ENCODE peak calls at places on chromosomes 16 and 17, in five cellular contexts. One of them, this sample, is unnamed.

GRCh38 chr17:79812969-79813825 is 16.3 kb upstream of the CBX8 start:
- DNase-seq in OCI-LY7: peak; percentile 38
- DNase-seq in IMR-90: no peak
- DNase-seq in AG04450: no peak
- DNase-seq in colonic mucosa: no peak
- DNase-seq in this sample: no peak

GRCh38 chr16:11621920-11622651 is 35.4 kb upstream of the LITAF start:
- DNase-seq in IMR-90: no peak
- DNase-seq in OCI-LY7: peak; percentile 87
- DNase-seq in AG04450: no peak
- DNase-seq in colonic mucosa: no peak
- DNase-seq in this sample: peak; percentile 40

GRCh38 chr16:15835136-15835878 is 21.5 kb downstream of the MYH11 start:
- DNase-seq in IMR-90: no peak
- DNase-seq in colonic mucosa: no peak
- DNase-seq in AG04450: no peak
- DNase-seq in OCI-LY7: peak; percentile 27
- DNase-seq in this sample: no peak

GRCh38 chr17:70929226-70929625 is 759.9 kb downstream of the KCNJ2 start:
- DNase-seq in colonic mucosa: no peak
- DNase-seq in OCI-LY7: no peak
- DNase-seq in IMR-90: peak; percentile 16
- DNase-seq in AG04450: no peak
- DNase-seq in this sample: no peak

GRCh38 chr16:916400-916799 is 54.4 kb downstream of the LMF1 start:
- DNase-seq in IMR-90: no peak
- DNase-seq in colonic mucosa: no peak
- DNase-seq in OCI-LY7: no peak
- DNase-seq in AG04450: no peak
- DNase-seq in this sample: no peak

GRCh38 chr16:72247821-72248253 is 75.9 kb upstream of the PMFBP1 start:
- DNase-seq in IMR-90: peak; percentile 29
- DNase-seq in AG04450: no peak
- DNase-seq in colonic mucosa: no peak
- DNase-seq in OCI-LY7: no peak
- DNase-seq in this sample: no peak

GRCh38 chr17:7557825-7558543 is 566 bp upstream of the TNFSF13 start:
- DNase-seq in IMR-90: peak; percentile 49
- DNase-seq in OCI-LY7: peak; percentile 33
- DNase-seq in colonic mucosa: peak; percentile 94
- DNase-seq in AG04450: no peak
- DNase-seq in this sample: peak; percentile 72

GRCh38 chr16:49100366-49100765 is 181.3 kb downstream of the CBLN1 start:
- DNase-seq in OCI-LY7: no peak
- DNase-seq in AG04450: no peak
- DNase-seq in colonic mucosa: no peak
- DNase-seq in IMR-90: no peak
- DNase-seq in this sample: no peak

GRCh38 chr16:86512301-86512859 is 2.1 kb downstream of the FOXF1 start:
- DNase-seq in colonic mucosa: no peak
- DNase-seq in AG04450: no peak
- DNase-seq in OCI-LY7: no peak
- DNase-seq in IMR-90: peak; percentile 25
- DNase-seq in this sample: no peak

GRCh38 chr17:10050597-10051101 is 145.6 kb upstream of the RCVRN start:
- DNase-seq in AG04450: peak; percentile 34
- DNase-seq in IMR-90: peak; percentile 88
- DNase-seq in OCI-LY7: no peak
- DNase-seq in colonic mucosa: peak; percentile 37
- DNase-seq in this sample: peak; percentile 46

GRCh38 chr16:86089341-86089900 is 190.5 kb downstream of the IRF8 start:
- DNase-seq in OCI-LY7: no peak
- DNase-seq in IMR-90: no peak
- DNase-seq in colonic mucosa: no peak
- DNase-seq in AG04450: no peak
- DNase-seq in this sample: no peak

GRCh38 chr17:32503251-32504165 is 16.7 kb downstream of the CDK5R1 start:
- DNase-seq in IMR-90: no peak
- DNase-seq in AG04450: no peak
- DNase-seq in OCI-LY7: peak; percentile 91
- DNase-seq in colonic mucosa: no peak
- DNase-seq in this sample: peak; percentile 84

GRCh38 chr17:53792451-53792850 is 30.3 kb upstream of the KIF2B start:
- DNase-seq in colonic mucosa: no peak
- DNase-seq in IMR-90: no peak
- DNase-seq in AG04450: no peak
- DNase-seq in OCI-LY7: no peak
- DNase-seq in this sample: no peak
- TF ChIP-seq CTCF in colonic mucosa: no peak
- TF ChIP-seq CTCF in IMR-90: no peak
- TF ChIP-seq CTCF in AG04450: no peak
- TF ChIP-seq CTCF in OCI-LY7: no peak
- TF ChIP-seq CTCF in this sample: no peak

DNA sequence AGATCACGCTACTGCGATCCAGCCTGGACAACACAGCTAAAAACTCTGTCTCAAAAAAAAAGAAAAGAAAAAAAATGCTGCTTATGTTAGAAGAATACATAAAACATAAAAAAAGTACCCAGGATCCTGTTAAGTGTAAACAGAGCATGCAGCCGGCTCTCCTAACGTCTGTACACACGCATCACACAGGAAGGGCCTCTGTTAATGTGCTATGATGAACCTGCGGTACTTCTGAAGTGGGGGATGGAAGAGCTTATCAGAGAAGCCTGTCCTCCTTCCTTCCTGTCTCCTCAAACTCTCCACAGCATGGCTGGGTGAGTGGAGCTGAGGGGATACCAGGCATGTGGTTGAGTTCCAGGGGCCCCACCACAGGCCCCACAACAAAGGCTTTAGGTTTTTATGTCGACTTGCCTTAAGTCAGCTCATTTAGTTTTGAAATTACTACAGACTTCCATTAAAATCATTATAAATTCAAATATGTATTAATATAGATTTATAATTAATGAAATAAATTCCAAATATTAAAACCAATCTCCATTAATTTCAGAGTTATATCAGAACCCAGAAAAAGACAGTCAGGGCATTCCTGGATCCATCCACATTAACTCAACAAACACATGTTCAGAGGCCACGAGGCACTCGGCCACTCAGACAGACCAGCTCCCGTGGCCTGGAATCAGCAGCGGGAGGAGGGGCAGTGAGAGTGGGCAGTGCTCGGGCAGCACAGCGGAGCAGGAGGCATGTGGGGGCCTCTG is 11.7 kb downstream of the CCDC57 start:
- DNase-seq in colonic mucosa: no peak
- DNase-seq in AG04450: no peak
- DNase-seq in IMR-90: no peak
- DNase-seq in OCI-LY7: no peak
- DNase-seq in this sample: no peak
- TF ChIP-seq CTCF in colonic mucosa: no peak
- TF ChIP-seq CTCF in AG04450: no peak
- TF ChIP-seq CTCF in IMR-90: no peak
- TF ChIP-seq CTCF in OCI-LY7: no peak
- TF ChIP-seq CTCF in this sample: no peak

DNA sequence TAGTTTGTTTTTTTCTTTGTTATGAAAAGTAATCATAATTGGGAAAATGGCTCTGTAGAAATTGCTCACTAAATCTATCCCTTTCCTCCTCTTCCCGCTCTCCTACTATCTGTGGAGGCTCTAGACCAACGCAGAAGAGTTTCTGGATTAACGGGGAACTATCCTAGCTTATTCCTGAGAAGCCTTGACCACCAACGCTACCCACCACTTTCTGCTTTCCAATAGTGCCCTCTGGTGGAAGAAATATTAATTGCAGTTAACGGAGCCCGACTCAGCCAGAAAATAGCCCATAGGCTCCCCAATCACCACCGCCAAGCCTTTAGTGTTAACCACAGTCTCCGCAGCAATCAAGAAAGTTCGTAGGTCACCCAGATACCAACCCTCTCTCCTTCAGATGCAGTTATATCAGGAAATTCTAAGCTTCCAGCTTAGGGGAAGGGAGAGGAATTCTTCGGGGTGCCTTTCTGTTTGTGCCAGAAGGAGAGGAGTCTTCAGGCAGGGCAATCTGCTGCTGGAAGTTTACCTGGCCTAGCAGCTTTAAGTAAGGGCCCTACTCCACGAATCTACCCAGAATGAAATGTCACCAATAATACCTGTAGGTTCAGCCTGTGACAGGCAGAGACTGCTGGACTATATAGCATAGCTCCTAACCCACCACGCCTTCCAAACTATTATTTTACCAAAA is 23.0 kb upstream of the NSRP1 start:
- DNase-seq in AG04450: no peak
- DNase-seq in colonic mucosa: peak; percentile 40
- DNase-seq in OCI-LY7: peak; percentile 63
- DNase-seq in IMR-90: peak; percentile 58
- DNase-seq in this sample: peak; percentile 71
- TF ChIP-seq CTCF in AG04450: peak; percentile 71
- TF ChIP-seq CTCF in colonic mucosa: peak; percentile 79
- TF ChIP-seq CTCF in OCI-LY7: peak; percentile 95
- TF ChIP-seq CTCF in IMR-90: peak; percentile 89
- TF ChIP-seq CTCF in this sample: peak; percentile 65

GRCh38 chr17:27349540-27350021 is 55.7 kb downstream of the WSB1 start:
- DNase-seq in IMR-90: no peak
- DNase-seq in AG04450: no peak
- DNase-seq in OCI-LY7: no peak
- DNase-seq in colonic mucosa: peak; percentile 42
- DNase-seq in this sample: no peak

GRCh38 chr17:27353469-27354050 is 59.6 kb downstream of the WSB1 start:
- DNase-seq in OCI-LY7: peak; percentile 85
- DNase-seq in IMR-90: peak; percentile 92
- DNase-seq in colonic mucosa: peak; percentile 91
- DNase-seq in AG04450: peak; percentile 81
- DNase-seq in this sample: peak; percentile 98

GRCh38 chr17:27354051-27354490 is 60.2 kb downstream of the WSB1 start:
- DNase-seq in IMR-90: no peak
- DNase-seq in AG04450: no peak
- DNase-seq in colonic mucosa: no peak
- DNase-seq in OCI-LY7: no peak
- DNase-seq in this sample: no peak

GRCh38 chr17:27352481-27353460 is 58.9 kb downstream of the WSB1 start:
- DNase-seq in colonic mucosa: peak; percentile 29
- DNase-seq in AG04450: no peak
- DNase-seq in IMR-90: peak; percentile 24
- DNase-seq in OCI-LY7: no peak
- DNase-seq in this sample: no peak

GRCh38 chr17:27351741-27352140 is 57.8 kb downstream of the WSB1 start:
- DNase-seq in IMR-90: peak; percentile 56
- DNase-seq in OCI-LY7: no peak
- DNase-seq in colonic mucosa: no peak
- DNase-seq in AG04450: no peak
- DNase-seq in this sample: no peak
- TF ChIP-seq CTCF in IMR-90: no peak
- TF ChIP-seq CTCF in OCI-LY7: no peak
- TF ChIP-seq CTCF in colonic mucosa: no peak
- TF ChIP-seq CTCF in AG04450: no peak
- TF ChIP-seq CTCF in this sample: no peak

DNA sequence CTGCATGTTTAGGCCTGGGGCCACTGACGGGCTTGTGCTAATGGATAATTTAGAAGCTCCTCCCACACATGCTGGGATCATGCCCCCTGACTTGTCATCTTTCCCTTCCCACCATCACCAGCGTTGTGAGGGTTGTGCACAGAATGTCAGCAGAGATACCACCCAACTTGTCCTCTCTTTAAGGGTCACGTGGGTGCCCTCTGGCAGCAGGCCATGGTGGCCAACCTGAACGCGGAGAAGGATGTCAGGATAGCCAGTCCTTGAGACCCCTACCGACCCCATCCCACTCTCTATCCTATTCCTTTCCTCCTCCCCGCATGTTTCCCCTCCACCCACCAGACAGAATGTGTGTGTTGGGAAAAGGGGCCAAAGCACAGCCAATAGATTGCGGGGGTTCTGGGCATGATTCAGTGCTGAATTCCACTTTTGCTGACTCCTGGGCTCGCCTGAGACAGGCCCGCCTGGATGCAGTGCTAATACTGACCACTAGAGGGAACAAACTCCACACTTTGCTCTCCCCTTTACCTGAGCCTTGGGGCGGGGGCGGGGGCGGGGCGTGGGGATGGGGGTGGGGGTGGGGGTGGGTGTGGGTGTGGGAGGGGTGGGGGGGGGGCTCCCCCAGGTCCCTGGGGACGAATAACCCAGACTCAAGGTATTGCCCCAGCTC is at the start of gene GH2:
- DNase-seq in AG04450: no peak
- DNase-seq in IMR-90: peak; percentile 34
- DNase-seq in OCI-LY7: peak; percentile 61
- DNase-seq in colonic mucosa: peak; percentile 38
- DNase-seq in this sample: peak; percentile 78
- TF ChIP-seq CTCF in AG04450: peak; percentile 58
- TF ChIP-seq CTCF in IMR-90: peak; percentile 44
- TF ChIP-seq CTCF in OCI-LY7: peak; percentile 69
- TF ChIP-seq CTCF in colonic mucosa: peak; percentile 38
- TF ChIP-seq CTCF in this sample: peak; percentile 40

DNA sequence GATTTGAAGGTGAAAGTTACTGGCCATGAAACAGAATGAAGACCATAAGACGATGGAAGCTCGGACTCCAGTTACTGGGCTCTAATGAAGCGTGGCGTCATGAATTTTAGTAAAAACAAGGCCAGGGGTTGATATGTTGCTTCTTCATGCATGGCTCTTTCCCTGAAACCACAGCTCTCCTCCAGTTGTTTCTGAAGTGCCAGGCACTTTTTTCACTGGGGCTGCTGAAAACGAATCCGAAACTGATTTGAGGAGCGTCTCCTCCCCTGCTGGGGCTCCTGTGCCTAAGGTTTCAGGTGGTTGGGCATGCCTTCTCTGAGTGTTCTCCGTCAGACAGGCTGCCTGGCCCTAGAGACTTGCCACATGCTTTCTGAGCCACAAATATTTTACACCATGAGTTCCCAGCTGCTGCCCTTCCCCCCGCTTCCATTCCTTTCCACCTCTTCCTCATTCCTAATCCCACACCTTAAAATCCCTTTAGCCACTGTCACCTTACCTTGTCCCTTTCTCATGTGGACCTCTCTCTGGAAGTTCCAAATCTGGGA is 3.7 kb upstream of the MYL4 start:
- DNase-seq in AG04450: no peak
- DNase-seq in IMR-90: peak; percentile 68
- DNase-seq in colonic mucosa: peak; percentile 50
- DNase-seq in OCI-LY7: peak; percentile 90
- DNase-seq in this sample: peak; percentile 54
- TF ChIP-seq CTCF in AG04450: no peak
- TF ChIP-seq CTCF in IMR-90: no peak
- TF ChIP-seq CTCF in colonic mucosa: no peak
- TF ChIP-seq CTCF in OCI-LY7: no peak
- TF ChIP-seq CTCF in this sample: no peak

This sample was measured in GM20000.